ENCODE peak calls at places on chromosomes 7 and 10, in six cellular contexts. One of them, this sample, is unnamed.

GRCh38 chr10:77455538-77455937 is 182.1 kb downstream of the KCNMA1 start:
- DNase-seq in stimulated activated CD4-positive, alpha-beta T cell treated with anti-CD3 and anti-CD28 coated beads, Interleukin-4, amount 100 ng/mL, for 48 hours: no peak
- DNase-seq in body of pancreas: no peak
- DNase-seq in activated CD8-positive, alpha-beta memory T cell treated with anti-CD3 and anti-CD28 coated beads, Interleukin-2, amount 50 U/mL, for 4 hours: no peak
- DNase-seq in activated T-helper 1 cell treated with Interleukin-2 at 50 U/mL for 16 hours: no peak
- DNase-seq in Caki2: no peak
- DNase-seq in this sample: no peak

GRCh38 chr7:79118143-79118542 is 335.3 kb downstream of the MAGI2 start:
- DNase-seq in activated CD8-positive, alpha-beta memory T cell treated with anti-CD3 and anti-CD28 coated beads, Interleukin-2, amount 50 U/mL, for 4 hours: no peak
- DNase-seq in Caki2: no peak
- DNase-seq in body of pancreas: no peak
- DNase-seq in stimulated activated CD4-positive, alpha-beta T cell treated with anti-CD3 and anti-CD28 coated beads, Interleukin-4, amount 100 ng/mL, for 48 hours: no peak
- DNase-seq in activated T-helper 1 cell treated with Interleukin-2 at 50 U/mL for 16 hours: no peak
- DNase-seq in this sample: no peak

GRCh38 chr10:75012471-75012870 is 99.0 kb upstream of the SAMD8 start:
- DNase-seq in activated CD8-positive, alpha-beta memory T cell treated with anti-CD3 and anti-CD28 coated beads, Interleukin-2, amount 50 U/mL, for 4 hours: no peak
- DNase-seq in activated T-helper 1 cell treated with Interleukin-2 at 50 U/mL for 16 hours: no peak
- DNase-seq in Caki2: no peak
- DNase-seq in body of pancreas: no peak
- DNase-seq in stimulated activated CD4-positive, alpha-beta T cell treated with anti-CD3 and anti-CD28 coated beads, Interleukin-4, amount 100 ng/mL, for 48 hours: no peak
- DNase-seq in this sample: no peak

GRCh38 chr7:129093867-129094456 is 39.1 kb upstream of the TNPO3 start:
- DNase-seq in stimulated activated CD4-positive, alpha-beta T cell treated with anti-CD3 and anti-CD28 coated beads, Interleukin-4, amount 100 ng/mL, for 48 hours: no peak
- DNase-seq in activated CD8-positive, alpha-beta memory T cell treated with anti-CD3 and anti-CD28 coated beads, Interleukin-2, amount 50 U/mL, for 4 hours: no peak
- DNase-seq in activated T-helper 1 cell treated with Interleukin-2 at 50 U/mL for 16 hours: no peak
- DNase-seq in Caki2: no peak
- DNase-seq in body of pancreas: no peak
- DNase-seq in this sample: no peak

GRCh38 chr7:99019523-99020412 is 124.1 kb downstream of the SMURF1 start:
- DNase-seq in stimulated activated CD4-positive, alpha-beta T cell treated with anti-CD3 and anti-CD28 coated beads, Interleukin-4, amount 100 ng/mL, for 48 hours: no peak
- DNase-seq in Caki2: no peak
- DNase-seq in activated CD8-positive, alpha-beta memory T cell treated with anti-CD3 and anti-CD28 coated beads, Interleukin-2, amount 50 U/mL, for 4 hours: no peak
- DNase-seq in body of pancreas: no peak
- DNase-seq in activated T-helper 1 cell treated with Interleukin-2 at 50 U/mL for 16 hours: no peak
- DNase-seq in this sample: no peak

GRCh38 chr10:22630229-22631174 is 83.9 kb downstream of the PIP4K2A start:
- DNase-seq in stimulated activated CD4-positive, alpha-beta T cell treated with anti-CD3 and anti-CD28 coated beads, Interleukin-4, amount 100 ng/mL, for 48 hours: no peak
- DNase-seq in activated CD8-positive, alpha-beta memory T cell treated with anti-CD3 and anti-CD28 coated beads, Interleukin-2, amount 50 U/mL, for 4 hours: no peak
- DNase-seq in body of pancreas: no peak
- DNase-seq in Caki2: peak
- DNase-seq in activated T-helper 1 cell treated with Interleukin-2 at 50 U/mL for 16 hours: no peak
- DNase-seq in this sample: peak

GRCh38 chr10:124577651-124578050 is 116.0 kb downstream of the LHPP start:
- DNase-seq in stimulated activated CD4-positive, alpha-beta T cell treated with anti-CD3 and anti-CD28 coated beads, Interleukin-4, amount 100 ng/mL, for 48 hours: no peak
- DNase-seq in activated CD8-positive, alpha-beta memory T cell treated with anti-CD3 and anti-CD28 coated beads, Interleukin-2, amount 50 U/mL, for 4 hours: no peak
- DNase-seq in Caki2: no peak
- DNase-seq in activated T-helper 1 cell treated with Interleukin-2 at 50 U/mL for 16 hours: no peak
- DNase-seq in body of pancreas: no peak
- DNase-seq in this sample: no peak

GRCh38 chr7:106484562-106484961 is 176.4 kb downstream of the CCDC71L start:
- DNase-seq in stimulated activated CD4-positive, alpha-beta T cell treated with anti-CD3 and anti-CD28 coated beads, Interleukin-4, amount 100 ng/mL, for 48 hours: no peak
- DNase-seq in activated T-helper 1 cell treated with Interleukin-2 at 50 U/mL for 16 hours: no peak
- DNase-seq in Caki2: peak
- DNase-seq in activated CD8-positive, alpha-beta memory T cell treated with anti-CD3 and anti-CD28 coated beads, Interleukin-2, amount 50 U/mL, for 4 hours: no peak
- DNase-seq in body of pancreas: peak
- DNase-seq in this sample: no peak

GRCh38 chr7:99499356-99499712 is 747 bp downstream of the ZNF394 start:
- DNase-seq in activated CD8-positive, alpha-beta memory T cell treated with anti-CD3 and anti-CD28 coated beads, Interleukin-2, amount 50 U/mL, for 4 hours: no peak
- DNase-seq in activated T-helper 1 cell treated with Interleukin-2 at 50 U/mL for 16 hours: peak
- DNase-seq in Caki2: peak
- DNase-seq in stimulated activated CD4-positive, alpha-beta T cell treated with anti-CD3 and anti-CD28 coated beads, Interleukin-4, amount 100 ng/mL, for 48 hours: no peak
- DNase-seq in body of pancreas: no peak
- DNase-seq in this sample: no peak

GRCh38 chr10:22713853-22714523 is 390 bp downstream of the PIP4K2A start:
- DNase-seq in body of pancreas: peak
- DNase-seq in Caki2: peak
- DNase-seq in activated T-helper 1 cell treated with Interleukin-2 at 50 U/mL for 16 hours: peak
- DNase-seq in stimulated activated CD4-positive, alpha-beta T cell treated with anti-CD3 and anti-CD28 coated beads, Interleukin-4, amount 100 ng/mL, for 48 hours: no peak
- DNase-seq in activated CD8-positive, alpha-beta memory T cell treated with anti-CD3 and anti-CD28 coated beads, Interleukin-2, amount 50 U/mL, for 4 hours: peak
- DNase-seq in this sample: no peak

GRCh38 chr10:112330607-112331160 is 43.2 kb upstream of the ACSL5 start:
- DNase-seq in activated CD8-positive, alpha-beta memory T cell treated with anti-CD3 and anti-CD28 coated beads, Interleukin-2, amount 50 U/mL, for 4 hours: no peak
- DNase-seq in body of pancreas: peak
- DNase-seq in stimulated activated CD4-positive, alpha-beta T cell treated with anti-CD3 and anti-CD28 coated beads, Interleukin-4, amount 100 ng/mL, for 48 hours: no peak
- DNase-seq in activated T-helper 1 cell treated with Interleukin-2 at 50 U/mL for 16 hours: no peak
- DNase-seq in Caki2: no peak
- DNase-seq in this sample: no peak

GRCh38 chr10:17993361-17993760 is 41.6 kb downstream of the SLC39A12 start:
- DNase-seq in body of pancreas: no peak
- DNase-seq in stimulated activated CD4-positive, alpha-beta T cell treated with anti-CD3 and anti-CD28 coated beads, Interleukin-4, amount 100 ng/mL, for 48 hours: no peak
- DNase-seq in Caki2: no peak
- DNase-seq in activated T-helper 1 cell treated with Interleukin-2 at 50 U/mL for 16 hours: no peak
- DNase-seq in activated CD8-positive, alpha-beta memory T cell treated with anti-CD3 and anti-CD28 coated beads, Interleukin-2, amount 50 U/mL, for 4 hours: no peak
- DNase-seq in this sample: no peak

GRCh38 chr10:5951721-5952407 is 25.5 kb downstream of the IL15RA start:
- DNase-seq in stimulated activated CD4-positive, alpha-beta T cell treated with anti-CD3 and anti-CD28 coated beads, Interleukin-4, amount 100 ng/mL, for 48 hours: no peak
- DNase-seq in body of pancreas: no peak
- DNase-seq in Caki2: no peak
- DNase-seq in activated T-helper 1 cell treated with Interleukin-2 at 50 U/mL for 16 hours: no peak
- DNase-seq in activated CD8-positive, alpha-beta memory T cell treated with anti-CD3 and anti-CD28 coated beads, Interleukin-2, amount 50 U/mL, for 4 hours: no peak
- DNase-seq in this sample: peak

GRCh38 chr10:3897156-3897555 is 112.1 kb upstream of the KLF6 start:
- DNase-seq in body of pancreas: no peak
- DNase-seq in activated CD8-positive, alpha-beta memory T cell treated with anti-CD3 and anti-CD28 coated beads, Interleukin-2, amount 50 U/mL, for 4 hours: no peak
- DNase-seq in Caki2: no peak
- DNase-seq in activated T-helper 1 cell treated with Interleukin-2 at 50 U/mL for 16 hours: no peak
- DNase-seq in stimulated activated CD4-positive, alpha-beta T cell treated with anti-CD3 and anti-CD28 coated beads, Interleukin-4, amount 100 ng/mL, for 48 hours: no peak
- DNase-seq in this sample: no peak

GRCh38 chr7:158710651-158711102 is 6.1 kb upstream of the NCAPG2 start:
- DNase-seq in activated T-helper 1 cell treated with Interleukin-2 at 50 U/mL for 16 hours: no peak
- DNase-seq in activated CD8-positive, alpha-beta memory T cell treated with anti-CD3 and anti-CD28 coated beads, Interleukin-2, amount 50 U/mL, for 4 hours: no peak
- DNase-seq in stimulated activated CD4-positive, alpha-beta T cell treated with anti-CD3 and anti-CD28 coated beads, Interleukin-4, amount 100 ng/mL, for 48 hours: no peak
- DNase-seq in Caki2: no peak
- DNase-seq in body of pancreas: no peak
- DNase-seq in this sample: no peak

GRCh38 chr7:34787586-34787985 is 129.6 kb downstream of the NPSR1 start:
- DNase-seq in Caki2: no peak
- DNase-seq in activated T-helper 1 cell treated with Interleukin-2 at 50 U/mL for 16 hours: no peak
- DNase-seq in activated CD8-positive, alpha-beta memory T cell treated with anti-CD3 and anti-CD28 coated beads, Interleukin-2, amount 50 U/mL, for 4 hours: no peak
- DNase-seq in stimulated activated CD4-positive, alpha-beta T cell treated with anti-CD3 and anti-CD28 coated beads, Interleukin-4, amount 100 ng/mL, for 48 hours: no peak
- DNase-seq in body of pancreas: no peak
- DNase-seq in this sample: no peak

GRCh38 chr10:107689318-107689717 is 524.8 kb upstream of the SORCS1 start:
- DNase-seq in body of pancreas: no peak
- DNase-seq in stimulated activated CD4-positive, alpha-beta T cell treated with anti-CD3 and anti-CD28 coated beads, Interleukin-4, amount 100 ng/mL, for 48 hours: no peak
- DNase-seq in activated T-helper 1 cell treated with Interleukin-2 at 50 U/mL for 16 hours: no peak
- DNase-seq in Caki2: no peak
- DNase-seq in activated CD8-positive, alpha-beta memory T cell treated with anti-CD3 and anti-CD28 coated beads, Interleukin-2, amount 50 U/mL, for 4 hours: no peak
- DNase-seq in this sample: no peak

GRCh38 chr7:138226001-138226476 is 149.8 kb downstream of the AKR1D1 start:
- DNase-seq in activated T-helper 1 cell treated with Interleukin-2 at 50 U/mL for 16 hours: no peak
- DNase-seq in stimulated activated CD4-positive, alpha-beta T cell treated with anti-CD3 and anti-CD28 coated beads, Interleukin-4, amount 100 ng/mL, for 48 hours: no peak
- DNase-seq in activated CD8-positive, alpha-beta memory T cell treated with anti-CD3 and anti-CD28 coated beads, Interleukin-2, amount 50 U/mL, for 4 hours: no peak
- DNase-seq in body of pancreas: no peak
- DNase-seq in Caki2: no peak
- DNase-seq in this sample: no peak

GRCh38 chr7:66013938-66014337 is 31.9 kb upstream of the GUSB start:
- DNase-seq in activated CD8-positive, alpha-beta memory T cell treated with anti-CD3 and anti-CD28 coated beads, Interleukin-2, amount 50 U/mL, for 4 hours: no peak
- DNase-seq in activated T-helper 1 cell treated with Interleukin-2 at 50 U/mL for 16 hours: no peak
- DNase-seq in body of pancreas: peak
- DNase-seq in Caki2: peak
- DNase-seq in stimulated activated CD4-positive, alpha-beta T cell treated with anti-CD3 and anti-CD28 coated beads, Interleukin-4, amount 100 ng/mL, for 48 hours: no peak
- DNase-seq in this sample: no peak

GRCh38 chr10:30127120-30127541 is 67.7 kb upstream of the JCAD start:
- DNase-seq in stimulated activated CD4-positive, alpha-beta T cell treated with anti-CD3 and anti-CD28 coated beads, Interleukin-4, amount 100 ng/mL, for 48 hours: no peak
- DNase-seq in Caki2: no peak
- DNase-seq in activated CD8-positive, alpha-beta memory T cell treated with anti-CD3 and anti-CD28 coated beads, Interleukin-2, amount 50 U/mL, for 4 hours: no peak
- DNase-seq in activated T-helper 1 cell treated with Interleukin-2 at 50 U/mL for 16 hours: no peak
- DNase-seq in body of pancreas: no peak
- DNase-seq in this sample: no peak

GRCh38 chr7:128067983-128068382 is 36.7 kb upstream of the LRRC4 start:
- DNase-seq in Caki2: no peak
- DNase-seq in stimulated activated CD4-positive, alpha-beta T cell treated with anti-CD3 and anti-CD28 coated beads, Interleukin-4, amount 100 ng/mL, for 48 hours: no peak
- DNase-seq in activated T-helper 1 cell treated with Interleukin-2 at 50 U/mL for 16 hours: no peak
- DNase-seq in body of pancreas: no peak
- DNase-seq in activated CD8-positive, alpha-beta memory T cell treated with anti-CD3 and anti-CD28 coated beads, Interleukin-2, amount 50 U/mL, for 4 hours: no peak
- DNase-seq in this sample: no peak

GRCh38 chr10:35208536-35208935 is 81.9 kb downstream of the CREM start:
- DNase-seq in Caki2: no peak
- DNase-seq in stimulated activated CD4-positive, alpha-beta T cell treated with anti-CD3 and anti-CD28 coated beads, Interleukin-4, amount 100 ng/mL, for 48 hours: no peak
- DNase-seq in activated T-helper 1 cell treated with Interleukin-2 at 50 U/mL for 16 hours: no peak
- DNase-seq in body of pancreas: no peak
- DNase-seq in activated CD8-positive, alpha-beta memory T cell treated with anti-CD3 and anti-CD28 coated beads, Interleukin-2, amount 50 U/mL, for 4 hours: no peak
- DNase-seq in this sample: peak

GRCh38 chr7:1027285-1028043 is 16.9 kb upstream of the GPR146 start:
- DNase-seq in activated T-helper 1 cell treated with Interleukin-2 at 50 U/mL for 16 hours: no peak
- DNase-seq in stimulated activated CD4-positive, alpha-beta T cell treated with anti-CD3 and anti-CD28 coated beads, Interleukin-4, amount 100 ng/mL, for 48 hours: no peak
- DNase-seq in body of pancreas: peak
- DNase-seq in Caki2: no peak
- DNase-seq in activated CD8-positive, alpha-beta memory T cell treated with anti-CD3 and anti-CD28 coated beads, Interleukin-2, amount 50 U/mL, for 4 hours: no peak
- DNase-seq in this sample: no peak

GRCh38 chr10:48606530-48607355 is 1.9 kb upstream of the ARHGAP22 start:
- DNase-seq in activated T-helper 1 cell treated with Interleukin-2 at 50 U/mL for 16 hours: no peak
- DNase-seq in stimulated activated CD4-positive, alpha-beta T cell treated with anti-CD3 and anti-CD28 coated beads, Interleukin-4, amount 100 ng/mL, for 48 hours: no peak
- DNase-seq in activated CD8-positive, alpha-beta memory T cell treated with anti-CD3 and anti-CD28 coated beads, Interleukin-2, amount 50 U/mL, for 4 hours: no peak
- DNase-seq in Caki2: peak
- DNase-seq in body of pancreas: peak
- DNase-seq in this sample: no peak

GRCh38 chr7:156610601-156611000 is 30.0 kb upstream of the RNF32 start:
- DNase-seq in Caki2: no peak
- DNase-seq in body of pancreas: no peak
- DNase-seq in stimulated activated CD4-positive, alpha-beta T cell treated with anti-CD3 and anti-CD28 coated beads, Interleukin-4, amount 100 ng/mL, for 48 hours: no peak
- DNase-seq in activated CD8-positive, alpha-beta memory T cell treated with anti-CD3 and anti-CD28 coated beads, Interleukin-2, amount 50 U/mL, for 4 hours: no peak
- DNase-seq in activated T-helper 1 cell treated with Interleukin-2 at 50 U/mL for 16 hours: no peak
- DNase-seq in this sample: no peak

GRCh38 chr7:23713285-23714235 is 3.5 kb downstream of the STK31 start:
- DNase-seq in stimulated activated CD4-positive, alpha-beta T cell treated with anti-CD3 and anti-CD28 coated beads, Interleukin-4, amount 100 ng/mL, for 48 hours: no peak
- DNase-seq in activated T-helper 1 cell treated with Interleukin-2 at 50 U/mL for 16 hours: no peak
- DNase-seq in Caki2: peak
- DNase-seq in body of pancreas: no peak
- DNase-seq in activated CD8-positive, alpha-beta memory T cell treated with anti-CD3 and anti-CD28 coated beads, Interleukin-2, amount 50 U/mL, for 4 hours: no peak
- DNase-seq in this sample: no peak

GRCh38 chr10:80289451-80290287 is at the start of gene MAT1A:
- DNase-seq in activated T-helper 1 cell treated with Interleukin-2 at 50 U/mL for 16 hours: no peak
- DNase-seq in activated CD8-positive, alpha-beta memory T cell treated with anti-CD3 and anti-CD28 coated beads, Interleukin-2, amount 50 U/mL, for 4 hours: no peak
- DNase-seq in body of pancreas: peak
- DNase-seq in Caki2: no peak
- DNase-seq in stimulated activated CD4-positive, alpha-beta T cell treated with anti-CD3 and anti-CD28 coated beads, Interleukin-4, amount 100 ng/mL, for 48 hours: no peak
- DNase-seq in this sample: no peak